ENCODE peak calls at places on chromosomes 6 and 20, in nine cellular contexts. One of them, this sample, is unnamed.

GRCh38 chr6:158818580-158819212 is 472 bp downstream of the EZR start:
- DNase-seq in OCI-LY7: peak
- DNase-seq in choroid plexus epithelial cell: peak
- DNase-seq in GM10248: peak
- DNase-seq in bronchial epithelial cell: no peak
- DNase-seq in WTC11: peak
- DNase-seq in dorsolateral prefrontal cortex: no peak
- DNase-seq in left lung: peak
- DNase-seq in B cell: peak
- DNase-seq in this sample: peak

GRCh38 chr6:30263734-30264133 is 50.5 kb upstream of the TRIM26 start:
- DNase-seq in GM10248: no peak
- DNase-seq in OCI-LY7: no peak
- DNase-seq in choroid plexus epithelial cell: peak
- DNase-seq in dorsolateral prefrontal cortex: no peak
- DNase-seq in left lung: no peak
- DNase-seq in bronchial epithelial cell: peak
- DNase-seq in WTC11: no peak
- DNase-seq in B cell: no peak
- DNase-seq in this sample: no peak

GRCh38 chr6:27630727-27631613 is 158.1 kb upstream of the ZNF184 start:
- DNase-seq in WTC11: peak
- DNase-seq in B cell: no peak
- DNase-seq in GM10248: peak
- DNase-seq in bronchial epithelial cell: peak
- DNase-seq in dorsolateral prefrontal cortex: peak
- DNase-seq in OCI-LY7: no peak
- DNase-seq in choroid plexus epithelial cell: peak
- DNase-seq in left lung: no peak
- DNase-seq in this sample: peak

GRCh38 chr20:309306-309840 is 12.0 kb downstream of the ZCCHC3 start:
- DNase-seq in WTC11: no peak
- DNase-seq in bronchial epithelial cell: no peak
- DNase-seq in B cell: no peak
- DNase-seq in choroid plexus epithelial cell: peak
- DNase-seq in dorsolateral prefrontal cortex: no peak
- DNase-seq in OCI-LY7: no peak
- DNase-seq in GM10248: no peak
- DNase-seq in left lung: no peak
- DNase-seq in this sample: no peak

GRCh38 chr6:132931937-132932336 is 117.6 kb downstream of the RPS12 start:
- DNase-seq in GM10248: no peak
- DNase-seq in dorsolateral prefrontal cortex: no peak
- DNase-seq in B cell: no peak
- DNase-seq in bronchial epithelial cell: no peak
- DNase-seq in WTC11: no peak
- DNase-seq in left lung: no peak
- DNase-seq in OCI-LY7: no peak
- DNase-seq in choroid plexus epithelial cell: peak
- DNase-seq in this sample: no peak

GRCh38 chr6:168192195-168192900 is 113.3 kb upstream of the FRMD1 start:
- DNase-seq in dorsolateral prefrontal cortex: no peak
- DNase-seq in WTC11: no peak
- DNase-seq in GM10248: no peak
- DNase-seq in bronchial epithelial cell: no peak
- DNase-seq in choroid plexus epithelial cell: no peak
- DNase-seq in OCI-LY7: no peak
- DNase-seq in B cell: no peak
- DNase-seq in left lung: no peak
- DNase-seq in this sample: peak

GRCh38 chr20:9629821-9630220 is 115.4 kb downstream of the LAMP5 start:
- DNase-seq in dorsolateral prefrontal cortex: no peak
- DNase-seq in GM10248: no peak
- DNase-seq in bronchial epithelial cell: no peak
- DNase-seq in left lung: no peak
- DNase-seq in WTC11: no peak
- DNase-seq in OCI-LY7: no peak
- DNase-seq in B cell: no peak
- DNase-seq in choroid plexus epithelial cell: no peak
- DNase-seq in this sample: no peak

GRCh38 chr20:46562373-46563169 is 12.1 kb upstream of the OCSTAMP start:
- DNase-seq in dorsolateral prefrontal cortex: peak
- DNase-seq in OCI-LY7: peak
- DNase-seq in WTC11: peak
- DNase-seq in B cell: peak
- DNase-seq in bronchial epithelial cell: peak
- DNase-seq in left lung: peak
- DNase-seq in GM10248: peak
- DNase-seq in choroid plexus epithelial cell: peak
- DNase-seq in this sample: no peak

GRCh38 chr6:107488875-107489635 is 862 bp upstream of the SOBP start:
- DNase-seq in choroid plexus epithelial cell: peak
- DNase-seq in bronchial epithelial cell: no peak
- DNase-seq in B cell: peak
- DNase-seq in GM10248: peak
- DNase-seq in left lung: peak
- DNase-seq in WTC11: peak
- DNase-seq in OCI-LY7: peak
- DNase-seq in dorsolateral prefrontal cortex: no peak
- DNase-seq in this sample: no peak

GRCh38 chr6:113979930-113980329 is 9.0 kb upstream of the HDAC2 start:
- DNase-seq in dorsolateral prefrontal cortex: no peak
- DNase-seq in left lung: no peak
- DNase-seq in WTC11: no peak
- DNase-seq in choroid plexus epithelial cell: no peak
- DNase-seq in GM10248: peak
- DNase-seq in bronchial epithelial cell: no peak
- DNase-seq in B cell: peak
- DNase-seq in OCI-LY7: peak
- DNase-seq in this sample: no peak

GRCh38 chr6:113976806-113977205 is 5.9 kb upstream of the HDAC2 start:
- DNase-seq in choroid plexus epithelial cell: no peak
- DNase-seq in dorsolateral prefrontal cortex: no peak
- DNase-seq in GM10248: no peak
- DNase-seq in B cell: no peak
- DNase-seq in OCI-LY7: no peak
- DNase-seq in left lung: no peak
- DNase-seq in bronchial epithelial cell: no peak
- DNase-seq in WTC11: no peak
- DNase-seq in this sample: no peak

GRCh38 chr6:113982055-113982550 is 11.2 kb upstream of the HDAC2 start:
- DNase-seq in dorsolateral prefrontal cortex: no peak
- DNase-seq in choroid plexus epithelial cell: no peak
- DNase-seq in WTC11: no peak
- DNase-seq in B cell: no peak
- DNase-seq in left lung: no peak
- DNase-seq in GM10248: no peak
- DNase-seq in OCI-LY7: no peak
- DNase-seq in bronchial epithelial cell: no peak
- DNase-seq in this sample: no peak

GRCh38 chr6:113978084-113978675 is 7.2 kb upstream of the HDAC2 start:
- DNase-seq in dorsolateral prefrontal cortex: no peak
- DNase-seq in OCI-LY7: no peak
- DNase-seq in left lung: no peak
- DNase-seq in choroid plexus epithelial cell: no peak
- DNase-seq in GM10248: no peak
- DNase-seq in B cell: no peak
- DNase-seq in bronchial epithelial cell: no peak
- DNase-seq in WTC11: no peak
- DNase-seq in this sample: no peak

GRCh38 chr6:113980937-113981554 is 10.1 kb upstream of the HDAC2 start:
- DNase-seq in dorsolateral prefrontal cortex: no peak
- DNase-seq in left lung: no peak
- DNase-seq in OCI-LY7: peak
- DNase-seq in B cell: no peak
- DNase-seq in GM10248: peak
- DNase-seq in bronchial epithelial cell: no peak
- DNase-seq in WTC11: peak
- DNase-seq in choroid plexus epithelial cell: peak
- DNase-seq in this sample: no peak
- TF ChIP-seq CTCF in dorsolateral prefrontal cortex: no peak
- TF ChIP-seq CTCF in left lung: no peak
- TF ChIP-seq CTCF in OCI-LY7: peak
- TF ChIP-seq CTCF in B cell: peak
- TF ChIP-seq CTCF in GM10248: peak
- TF ChIP-seq CTCF in bronchial epithelial cell: peak
- TF ChIP-seq CTCF in WTC11: peak
- TF ChIP-seq CTCF in choroid plexus epithelial cell: peak
- TF ChIP-seq CTCF in this sample: peak

GRCh38 chr6:84349542-84349941 is 122.1 kb upstream of the CEP162 start:
- DNase-seq in B cell: no peak
- DNase-seq in dorsolateral prefrontal cortex: no peak
- DNase-seq in choroid plexus epithelial cell: no peak
- DNase-seq in OCI-LY7: no peak
- DNase-seq in left lung: no peak
- DNase-seq in WTC11: no peak
- DNase-seq in bronchial epithelial cell: no peak
- DNase-seq in GM10248: no peak
- DNase-seq in this sample: no peak

GRCh38 chr6:84348801-84349200 is 121.4 kb upstream of the CEP162 start:
- DNase-seq in OCI-LY7: no peak
- DNase-seq in bronchial epithelial cell: peak
- DNase-seq in GM10248: no peak
- DNase-seq in B cell: no peak
- DNase-seq in choroid plexus epithelial cell: no peak
- DNase-seq in dorsolateral prefrontal cortex: no peak
- DNase-seq in left lung: no peak
- DNase-seq in WTC11: no peak
- DNase-seq in this sample: no peak

GRCh38 chr6:84350397-84350796 is 123.0 kb upstream of the CEP162 start:
- DNase-seq in dorsolateral prefrontal cortex: no peak
- DNase-seq in bronchial epithelial cell: no peak
- DNase-seq in left lung: no peak
- DNase-seq in GM10248: no peak
- DNase-seq in choroid plexus epithelial cell: peak
- DNase-seq in B cell: no peak
- DNase-seq in WTC11: no peak
- DNase-seq in OCI-LY7: no peak
- DNase-seq in this sample: no peak

GRCh38 chr6:84344005-84344404 is 116.6 kb upstream of the CEP162 start:
- DNase-seq in bronchial epithelial cell: no peak
- DNase-seq in left lung: no peak
- DNase-seq in WTC11: no peak
- DNase-seq in OCI-LY7: no peak
- DNase-seq in GM10248: no peak
- DNase-seq in B cell: no peak
- DNase-seq in dorsolateral prefrontal cortex: no peak
- DNase-seq in choroid plexus epithelial cell: no peak
- DNase-seq in this sample: no peak

GRCh38 chr6:84346372-84346771 is 118.9 kb upstream of the CEP162 start:
- DNase-seq in dorsolateral prefrontal cortex: no peak
- DNase-seq in WTC11: no peak
- DNase-seq in left lung: no peak
- DNase-seq in B cell: no peak
- DNase-seq in choroid plexus epithelial cell: peak
- DNase-seq in GM10248: no peak
- DNase-seq in OCI-LY7: no peak
- DNase-seq in bronchial epithelial cell: peak
- DNase-seq in this sample: no peak
- TF ChIP-seq CTCF in dorsolateral prefrontal cortex: no peak
- TF ChIP-seq CTCF in WTC11: no peak
- TF ChIP-seq CTCF in left lung: no peak
- TF ChIP-seq CTCF in B cell: no peak
- TF ChIP-seq CTCF in choroid plexus epithelial cell: peak
- TF ChIP-seq CTCF in GM10248: no peak
- TF ChIP-seq CTCF in OCI-LY7: peak
- TF ChIP-seq CTCF in bronchial epithelial cell: peak
- TF ChIP-seq CTCF in this sample: no peak

GRCh38 chr20:22305391-22305790 is 279.0 kb downstream of the FOXA2 start:
- DNase-seq in B cell: no peak
- DNase-seq in choroid plexus epithelial cell: no peak
- DNase-seq in GM10248: no peak
- DNase-seq in dorsolateral prefrontal cortex: no peak
- DNase-seq in OCI-LY7: no peak
- DNase-seq in bronchial epithelial cell: no peak
- DNase-seq in left lung: no peak
- DNase-seq in WTC11: no peak
- DNase-seq in this sample: no peak

GRCh38 chr20:22312744-22313346 is 271.5 kb downstream of the FOXA2 start:
- DNase-seq in OCI-LY7: peak
- DNase-seq in WTC11: peak
- DNase-seq in GM10248: no peak
- DNase-seq in choroid plexus epithelial cell: peak
- DNase-seq in dorsolateral prefrontal cortex: no peak
- DNase-seq in bronchial epithelial cell: peak
- DNase-seq in left lung: no peak
- DNase-seq in B cell: no peak
- DNase-seq in this sample: no peak

GRCh38 chr20:22303523-22303922 is 280.8 kb downstream of the FOXA2 start:
- DNase-seq in B cell: no peak
- DNase-seq in WTC11: peak
- DNase-seq in bronchial epithelial cell: no peak
- DNase-seq in OCI-LY7: no peak
- DNase-seq in left lung: no peak
- DNase-seq in dorsolateral prefrontal cortex: no peak
- DNase-seq in GM10248: no peak
- DNase-seq in choroid plexus epithelial cell: no peak
- DNase-seq in this sample: no peak

DNA sequence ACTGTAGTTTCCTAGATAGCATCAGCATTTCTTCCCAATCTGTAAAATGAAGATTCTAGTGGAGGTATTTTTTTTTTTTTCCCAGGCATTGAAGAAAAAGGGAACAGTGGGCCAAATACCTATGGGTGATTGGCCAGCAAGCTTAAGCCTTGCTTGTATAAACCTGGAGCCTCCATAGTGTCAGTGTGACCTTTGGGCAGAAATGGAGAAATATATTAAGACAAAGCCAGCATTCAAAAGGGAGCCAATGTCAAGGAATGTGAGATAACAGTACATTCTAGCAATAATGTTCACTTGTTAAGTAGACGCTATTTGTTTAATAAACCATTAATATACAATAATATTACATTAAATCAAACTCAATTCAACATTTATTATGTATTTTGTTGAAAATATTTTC is 275.4 kb downstream of the FOXA2 start:
- DNase-seq in GM10248: no peak
- DNase-seq in bronchial epithelial cell: no peak
- DNase-seq in choroid plexus epithelial cell: no peak
- DNase-seq in left lung: no peak
- DNase-seq in dorsolateral prefrontal cortex: no peak
- DNase-seq in WTC11: no peak
- DNase-seq in OCI-LY7: no peak
- DNase-seq in B cell: no peak
- DNase-seq in this sample: no peak
- TF ChIP-seq CTCF in GM10248: no peak
- TF ChIP-seq CTCF in bronchial epithelial cell: no peak
- TF ChIP-seq CTCF in choroid plexus epithelial cell: no peak
- TF ChIP-seq CTCF in left lung: no peak
- TF ChIP-seq CTCF in dorsolateral prefrontal cortex: no peak
- TF ChIP-seq CTCF in WTC11: no peak
- TF ChIP-seq CTCF in OCI-LY7: no peak
- TF ChIP-seq CTCF in B cell: no peak
- TF ChIP-seq CTCF in this sample: no peak

DNA sequence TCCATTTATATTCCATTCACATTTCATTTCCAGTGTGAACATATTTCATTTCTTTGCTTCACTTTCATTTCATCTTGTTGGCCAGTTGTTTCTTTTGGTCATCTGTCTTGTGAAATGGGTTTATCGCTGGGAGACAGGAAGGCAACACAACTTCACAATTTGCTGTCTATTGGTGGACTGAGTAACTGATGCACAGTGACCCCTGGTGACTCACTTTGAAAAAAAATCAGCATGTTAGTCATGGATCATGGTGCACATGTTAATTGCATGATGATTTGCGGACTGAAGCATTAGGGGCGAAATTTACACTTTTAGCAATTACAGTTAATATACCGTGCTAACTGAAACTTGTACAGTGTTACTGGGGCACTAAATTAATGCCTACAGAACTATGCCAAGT is 37.1 kb downstream of the SLC24A3 start:
- DNase-seq in GM10248: no peak
- DNase-seq in left lung: no peak
- DNase-seq in WTC11: no peak
- DNase-seq in OCI-LY7: no peak
- DNase-seq in B cell: no peak
- DNase-seq in choroid plexus epithelial cell: peak
- DNase-seq in dorsolateral prefrontal cortex: no peak
- DNase-seq in bronchial epithelial cell: peak
- DNase-seq in this sample: no peak
- TF ChIP-seq CTCF in GM10248: peak
- TF ChIP-seq CTCF in left lung: no peak
- TF ChIP-seq CTCF in WTC11: no peak
- TF ChIP-seq CTCF in OCI-LY7: peak
- TF ChIP-seq CTCF in B cell: no peak
- TF ChIP-seq CTCF in choroid plexus epithelial cell: no peak
- TF ChIP-seq CTCF in dorsolateral prefrontal cortex: no peak
- TF ChIP-seq CTCF in bronchial epithelial cell: no peak
- TF ChIP-seq CTCF in this sample: no peak

This sample was measured in type B pancreatic cell.